ENCODE peak calls at places on chromosomes 6 and 20, in five cellular contexts. U is CD8-positive, alpha-beta memory T cell; F is stimulated activated CD8-positive, alpha-beta memory T cell treated with anti-CD3 and anti-CD28 coated beads, Interleukin-7, amount 100 ng/mL, for 1 hour; O is ovary; T is cardiac muscle cell. B is an unnamed sample.

GRCh38 chr6:21426841-21427490 is 166.6 kb upstream of the SOX4 start:
- DNase-seq in T (no peak), U (no peak), F (no peak), O (no peak), B (no peak)

GRCh38 chr20:24350923-24351368 is 118.5 kb upstream of the SYNDIG1 start:
- DNase-seq in O (no peak), F (no peak), U (no peak), T (no peak), B (peak; percentile 81)

GRCh38 chr6:52286798-52287432 is 2.4 kb upstream of the MCM3 start:
- DNase-seq in T (peak; percentile 69), U (peak; percentile 22), F (no peak), O (peak; percentile 71), B (peak; percentile 74)

GRCh38 chr6:36929152-36929551 is 25.4 kb upstream of the PI16 start:
- DNase-seq in F (no peak), U (no peak), T (no peak), O (no peak), B (no peak)

GRCh38 chr6:24658573-24659511 is 7.9 kb downstream of the TDP2 start:
- DNase-seq in U (no peak), F (no peak), T (no peak), O (no peak), B (no peak)

GRCh38 chr6:35713006-35713405 is 23.8 kb upstream of the ARMC12 start:
- DNase-seq in T (no peak), O (peak; percentile 12), U (no peak), F (no peak), B (peak; percentile 32)

GRCh38 chr6:32087574-32088486 is 21.3 kb downstream of the TNXB start:
- DNase-seq in F (peak; percentile 46), O (peak; percentile 97), T (peak; percentile 78), U (peak; percentile 47), B (peak; percentile 95)

GRCh38 chr20:50538276-50538675 is 28.1 kb downstream of the PTPN1 start:
- DNase-seq in U (no peak), T (no peak), O (no peak), F (no peak), B (no peak)

GRCh38 chr6:52726193-52726542 is 37.1 kb downstream of the GSTA2 start:
- DNase-seq in U (no peak), F (no peak), O (no peak), T (no peak), B (no peak)

GRCh38 chr20:3115190-3116107 is 30.9 kb upstream of the AVP start:
- DNase-seq in O (no peak), T (peak; percentile 68), F (no peak), U (no peak), B (no peak)

GRCh38 chr6:26230336-26230735 is 134.7 kb upstream of the BTN3A2 start:
- DNase-seq in O (no peak), U (no peak), T (no peak), F (no peak), B (no peak)

GRCh38 chr6:158718431-158719126 is 68.7 kb downstream of the SYTL3 start:
- DNase-seq in U (no peak), O (no peak), F (no peak), T (peak; percentile 78), B (peak; percentile 51)

GRCh38 chr20:10634683-10635411 is 39.0 kb downstream of the JAG1 start:
- DNase-seq in O (no peak), F (no peak), T (no peak), U (no peak), B (peak; percentile 70)

GRCh38 chr20:15065794-15066193 is 728.4 kb upstream of the FLRT3 start:
- DNase-seq in T (no peak), F (no peak), O (no peak), U (no peak), B (no peak)

GRCh38 chr6:104527761-104528415 is 331.8 kb downstream of the HACE1 start:
- DNase-seq in U (no peak), O (no peak), T (peak; percentile 49), F (no peak), B (peak; percentile 47)

GRCh38 chr6:41191569-41191968 is 9.4 kb downstream of the TREML2 start:
- DNase-seq in T (peak; percentile 53), O (no peak), U (no peak), F (no peak), B (no peak)

GRCh38 chr6:98039876-98040605 is 757.0 kb upstream of the MMS22L start:
- DNase-seq in U (no peak), F (no peak), O (no peak), T (peak; percentile 32), B (no peak)

GRCh38 chr6:84059082-84059481 is 25.5 kb downstream of the MRAP2 start:
- DNase-seq in U (no peak), T (no peak), O (no peak), F (no peak), B (no peak)

GRCh38 chr20:35232575-35232974 is 6.1 kb downstream of the MMP24 start:
- DNase-seq in U (no peak), O (no peak), T (peak; percentile 23), F (no peak), B (no peak)

GRCh38 chr20:48702388-48703041 is 125.3 kb downstream of the PREX1 start:
- DNase-seq in O (no peak), F (no peak), U (no peak), T (no peak), B (no peak)

GRCh38 chr20:17556842-17557674 is 12.8 kb upstream of the DSTN start:
- DNase-seq in T (no peak), F (no peak), O (peak; percentile 72), U (no peak), B (peak; percentile 48)

GRCh38 chr20:36754656-36755222 is 8.8 kb upstream of the NDRG3 start:
- DNase-seq in O (peak; percentile 64), F (no peak), U (no peak), T (peak; percentile 82), B (no peak)

GRCh38 chr20:40361916-40362315 is 327.1 kb downstream of the MAFB start:
- DNase-seq in U (no peak), F (no peak), O (no peak), T (no peak), B (no peak)

GRCh38 chr6:108598316-108598863 is 37.7 kb downstream of the FOXO3 start:
- DNase-seq in T (no peak), F (no peak), U (no peak), O (no peak), B (no peak)

GRCh38 chr6:116229287-116229913 is 24.5 kb downstream of the TSPYL4 start:
- DNase-seq in O (peak; percentile 93), F (no peak), U (no peak), T (peak; percentile 79), B (peak; percentile 88)

GRCh38 chr6:61538765-61539164 is 747.3 kb downstream of the KHDRBS2 start:
- DNase-seq in O (no peak), F (no peak), U (no peak), T (no peak), B (no peak)

GRCh38 chr6:4533576-4533975 is 242.6 kb upstream of the CDYL start:
- DNase-seq in O (no peak), F (no peak), T (no peak), U (no peak), B (no peak)

GRCh38 chr20:12925214-12925755 is 83.5 kb upstream of the SPTLC3 start:
- DNase-seq in F (no peak), U (no peak), T (peak; percentile 82), O (peak; percentile 40), B (peak; percentile 30)

GRCh38 chr6:107185570-107185969 is 70.3 kb upstream of the BEND3 start:
- DNase-seq in F (no peak), U (no peak), O (peak; percentile 37), T (peak; percentile 65), B (no peak)

GRCh38 chr6:43505718-43506117 is 4.4 kb downstream of the LRRC73 start:
- DNase-seq in U (no peak), F (no peak), O (no peak), T (no peak), B (no peak)